ENCODE peak calls at places on chromosomes 11 and 22, in eight cellular contexts. E is prostate gland, S is PC-3, T is endothelial cell of umbilical vein, K is IMR-90, U is body of pancreas, O is colonic mucosa, A is A549. H is an unnamed sample.

GRCh38 chr22:50260801-50261614 is 475 bp downstream of the MAPK12 start:
- DNase-seq in E (no peak), S (peak; percentile 50), T (peak; percentile 54), K (peak; percentile 67), U (peak; percentile 51), O (no peak), A (no peak), H (peak; percentile 73)

GRCh38 chr11:32895471-32895870 is 2.9 kb downstream of the QSER1 start:
- DNase-seq in E (no peak), S (no peak), T (no peak), K (no peak), U (no peak), O (no peak), A (no peak), H (no peak)

GRCh38 chr22:20206709-20207215 is 55.9 kb upstream of the CCDC188 start:
- DNase-seq in E (no peak), S (no peak), T (peak; percentile 11), K (peak; percentile 22), U (peak; percentile 61), O (peak; percentile 51), A (no peak), H (peak; percentile 41)

GRCh38 chr11:6736495-6737121 is 35.2 kb downstream of the OR2AG2 start:
- DNase-seq in E (no peak), S (no peak), T (no peak), K (no peak), U (no peak), O (no peak), A (no peak), H (peak; percentile 7)

GRCh38 chr11:8671651-8672062 is 10.8 kb downstream of the TRIM66 start:
- DNase-seq in E (no peak), S (no peak), T (no peak), K (peak; percentile 87), U (peak; percentile 72), O (no peak), A (no peak), H (peak; percentile 76)

GRCh38 chr22:49934144-49934890 is 15.9 kb downstream of the CRELD2 start:
- DNase-seq in E (peak; percentile 71), S (peak; percentile 18), T (no peak), K (peak; percentile 12), U (peak; percentile 87), O (peak; percentile 59), A (no peak), H (peak; percentile 31)

GRCh38 chr11:73461335-73461840 is 85.2 kb downstream of the RELT start:
- DNase-seq in E (no peak), S (no peak), T (no peak), K (peak; percentile 13), U (no peak), O (no peak), A (no peak), H (no peak)

GRCh38 chr11:11003226-11003625 is 145.4 kb upstream of the ZBED5 start:
- DNase-seq in E (no peak), S (no peak), T (no peak), K (no peak), U (no peak), O (no peak), A (no peak), H (no peak)

GRCh38 chr11:62360685-62361084 is 23.4 kb downstream of the ASRGL1 start:
- DNase-seq in E (no peak), S (no peak), T (peak; percentile 86), K (no peak), U (no peak), O (no peak), A (no peak), H (no peak)

GRCh38 chr22:34160117-34160758 is 240.0 kb upstream of the LARGE1 start:
- DNase-seq in E (no peak), S (no peak), T (no peak), K (no peak), U (no peak), O (no peak), A (no peak), H (no peak)

GRCh38 chr11:20036625-20037335 is 123.5 kb downstream of the DBX1 start:
- DNase-seq in E (no peak), S (no peak), T (no peak), K (no peak), U (peak; percentile 33), O (no peak), A (no peak), H (no peak)

GRCh38 chr11:31641477-31642062 is 132.0 kb downstream of the ELP4 start:
- DNase-seq in E (peak; percentile 4), S (peak; percentile 70), T (peak; percentile 41), K (peak; percentile 36), U (peak; percentile 17), O (peak; percentile 27), A (peak; percentile 1), H (peak; percentile 68)

GRCh38 chr11:79092791-79093313 is 348.0 kb downstream of the TENM4 start:
- DNase-seq in E (peak; percentile 17), S (peak; percentile 98), T (peak; percentile 26), K (peak; percentile 100), U (peak; percentile 43), O (no peak), A (no peak), H (peak; percentile 100)

DNA sequence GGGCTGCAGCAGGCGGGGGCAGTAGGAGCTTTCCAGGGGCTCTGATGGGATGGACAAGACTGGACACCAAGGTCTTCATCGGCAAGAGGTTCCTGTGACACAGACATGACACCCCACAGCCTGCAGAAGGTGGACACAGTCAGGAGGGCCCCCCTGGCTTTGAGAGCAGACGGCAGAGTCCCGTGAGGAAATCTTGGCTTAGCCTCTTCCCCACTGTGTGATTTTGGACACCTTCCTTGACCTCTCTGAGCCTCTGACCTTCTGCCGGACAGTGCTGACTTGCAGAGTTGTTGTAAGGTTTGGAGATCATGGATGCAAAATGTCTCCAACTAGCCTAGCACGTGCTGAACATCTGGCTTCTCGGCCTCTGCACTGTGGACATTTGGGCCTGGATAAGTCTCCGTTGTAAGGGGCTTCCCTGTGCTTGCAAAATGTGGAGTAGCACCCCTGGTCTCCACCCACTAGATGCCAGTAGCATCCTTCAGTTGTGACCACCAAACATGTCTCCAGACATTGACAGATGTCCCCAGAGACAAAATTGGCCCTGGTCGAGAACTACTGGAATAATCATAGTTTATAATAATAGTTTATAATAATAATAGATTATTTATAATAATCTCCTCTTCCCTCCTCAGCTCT is 54.6 kb downstream of the MCM5 start:
- DNase-seq in E (no peak), S (peak; percentile 8), T (no peak), K (no peak), U (no peak), O (no peak), A (no peak), H (no peak)
- TF ChIP-seq CTCF in E (no peak), S (no peak), T (peak; percentile 5), K (no peak), U (no peak), O (no peak), A (no peak), H (peak; percentile 6)

DNA sequence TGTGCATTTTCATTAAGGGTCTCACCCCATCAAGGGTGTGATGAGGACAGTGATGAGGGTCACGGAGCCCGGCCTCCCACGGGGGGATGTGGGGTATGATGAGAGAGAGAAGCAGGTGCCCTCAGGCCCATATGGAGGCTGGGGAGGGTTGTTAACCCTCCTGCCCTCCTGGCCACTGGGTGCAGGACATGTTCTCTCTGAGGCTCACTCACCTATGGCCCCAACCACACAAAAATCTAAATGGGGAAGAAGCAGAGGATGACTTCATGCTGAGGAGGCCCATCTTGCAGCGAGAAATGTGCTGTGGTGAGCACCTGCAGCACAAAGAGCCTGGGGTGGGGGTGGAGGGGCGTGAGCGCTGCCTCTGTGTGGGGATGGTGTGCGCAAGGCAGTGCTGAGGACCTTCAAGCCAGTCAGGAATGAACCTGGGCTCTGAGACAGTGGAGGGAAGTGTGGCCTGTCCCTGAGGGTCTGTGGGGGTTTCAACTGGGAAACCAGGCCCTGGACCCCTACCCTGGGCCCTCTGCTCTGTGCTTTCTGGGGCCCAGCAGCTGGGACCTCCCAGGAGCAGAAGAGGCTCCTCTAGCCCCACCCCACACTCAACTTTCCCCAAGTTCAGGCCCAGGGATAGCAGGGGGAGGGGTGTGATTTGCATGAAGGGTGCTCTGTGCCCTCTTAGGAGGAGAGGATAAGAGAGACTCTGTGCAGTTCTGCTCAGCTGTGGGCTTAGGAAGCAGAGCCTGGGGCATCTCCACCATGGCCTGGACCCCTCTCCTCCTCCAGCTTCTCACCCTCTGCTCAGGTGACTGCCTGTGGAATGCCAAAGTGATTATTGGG is 43.0 kb upstream of the TOP3B start:
- DNase-seq in E (no peak), S (no peak), T (no peak), K (no peak), U (no peak), O (no peak), A (no peak), H (no peak)
- H3K4me3 ChIP-seq in E (no peak overlapping the region), S (no peak overlapping the region), T (no peak overlapping the region), K (no peak overlapping the region), U (no peak overlapping the region), O (no peak overlapping the region), A (no peak overlapping the region), H (no peak overlapping the region)

DNA sequence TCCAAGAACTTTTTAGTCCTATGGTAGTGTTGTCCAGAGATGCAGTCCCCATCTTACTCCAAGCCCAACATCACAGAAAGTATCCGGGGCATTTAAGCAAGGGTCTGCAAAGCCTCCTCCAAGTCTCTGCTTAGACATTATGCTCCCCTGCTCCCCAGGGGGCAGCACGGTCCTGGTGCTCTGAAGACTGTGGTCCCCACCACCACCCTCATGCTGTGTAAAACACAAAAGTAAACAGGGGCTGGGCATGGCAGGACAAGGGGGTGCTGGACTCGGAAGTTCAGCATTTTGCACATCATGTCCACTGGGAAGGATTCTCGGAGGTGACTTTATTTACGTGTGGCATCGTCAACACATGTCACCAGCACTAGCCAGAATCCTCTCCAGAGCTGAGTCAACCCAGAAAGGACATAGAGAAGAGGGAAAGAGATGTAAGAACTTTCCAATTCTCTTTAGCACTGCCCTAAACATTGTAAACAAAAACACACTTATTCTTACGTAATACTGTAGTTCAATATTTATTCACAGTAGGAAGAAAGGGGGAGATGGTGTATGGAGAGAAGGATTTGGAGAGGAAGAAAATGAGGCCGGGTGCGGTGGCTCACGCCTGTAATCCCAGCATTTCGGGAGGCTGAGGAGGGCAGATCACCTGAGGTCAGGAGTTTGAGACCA is 37.7 kb downstream of the TCIRG1 start:
- DNase-seq in E (no peak), S (no peak), T (peak; percentile 23), K (no peak), U (no peak), O (no peak), A (no peak), H (no peak)
- TF ChIP-seq CTCF in E (no peak), S (peak; percentile 45), T (no peak), K (peak; percentile 32), U (peak; percentile 7), O (no peak), A (peak; percentile 5), H (no peak)

DNA sequence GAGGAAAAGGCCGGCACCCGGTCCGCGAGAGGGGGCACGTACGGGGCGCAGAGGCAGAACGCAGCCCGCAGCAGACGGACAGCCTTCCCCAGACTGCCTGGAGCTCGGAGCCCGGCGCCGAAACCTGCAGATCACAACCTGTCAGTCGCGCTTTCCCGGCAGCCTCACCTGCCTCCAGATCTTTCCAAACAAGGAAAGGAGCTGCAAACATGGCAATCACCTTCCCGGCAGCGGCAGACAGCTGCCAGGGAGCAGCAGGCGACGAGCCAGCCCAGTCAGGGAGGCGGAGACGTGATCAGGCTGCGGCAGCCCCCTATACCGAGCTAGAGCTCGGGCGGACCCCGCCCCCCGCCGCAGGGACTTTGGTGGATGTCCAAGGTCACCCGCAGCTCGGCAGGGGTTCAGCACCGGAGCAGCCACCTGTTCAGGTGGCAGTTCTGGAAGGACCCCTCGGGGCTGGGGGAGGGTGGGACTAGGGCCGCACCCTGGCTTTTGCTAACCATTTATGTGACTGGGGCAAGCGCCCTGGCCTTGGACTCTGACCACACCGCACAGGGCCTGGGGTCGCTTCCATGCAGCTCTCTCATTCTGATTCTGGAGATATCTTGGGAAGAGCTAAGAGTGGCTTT is 143.8 kb downstream of the NECTIN1 start:
- DNase-seq in E (peak; percentile 84), S (peak; percentile 58), T (peak; percentile 28), K (no peak), U (peak; percentile 60), O (peak; percentile 26), A (no peak), H (peak; percentile 76)
- H3K4me3 ChIP-seq in E (peak overlapping the region; percentile 39), S (peak overlapping the region; percentile 69), T (peak overlapping the region; percentile 25), K (peak overlapping the region; percentile 37), U (peak overlapping the region; percentile 9), O (peak overlapping the region; percentile 35), A (peak overlapping the region; percentile 46), H (peak overlapping the region; percentile 45)